ENCODE peak calls at places on chromosomes 7 and 10, in four cellular contexts. O is HL-60, E is GM12878, P is K562. D is an unnamed sample.

GRCh38 chr7:91182819-91183405 is 81.3 kb upstream of the FZD1 start:
- DNase-seq in O (no peak), E (no peak), P (no peak), D (no peak)

GRCh38 chr7:4753610-4754432 is 21.6 kb upstream of the AP5Z1 start:
- DNase-seq in O (peak), E (no peak), P (peak), D (peak)

GRCh38 chr10:31017534-31018361 is 13.9 kb downstream of the ZNF438 start:
- DNase-seq in O (no peak), E (no peak), P (no peak), D (no peak)

GRCh38 chr10:118522791-118523498 is 72.5 kb downstream of the PRLHR start:
- DNase-seq in O (peak), E (no peak), P (no peak), D (no peak)

GRCh38 chr7:99008921-99009530 is 130.7 kb downstream of the TRRAP start:
- DNase-seq in O (no peak), E (no peak), P (no peak), D (no peak)

GRCh38 chr7:114765331-114766125 is 156.4 kb upstream of the MDFIC start:
- DNase-seq in O (no peak), E (no peak), P (no peak), D (no peak)

GRCh38 chr7:146443102-146443501 is 326.5 kb downstream of the CNTNAP2 start:
- DNase-seq in O (no peak), E (no peak), P (no peak), D (no peak)

GRCh38 chr10:64170791-64171190 is 649.6 kb downstream of the REEP3 start:
- DNase-seq in O (no peak), E (no peak), P (no peak), D (no peak)

GRCh38 chr7:30723776-30724175 is 28.2 kb upstream of the INMT start:
- DNase-seq in O (no peak), E (no peak), P (no peak), D (no peak)

GRCh38 chr7:108094375-108094774 is 35.8 kb downstream of the LAMB4 start:
- DNase-seq in O (no peak), E (no peak), P (no peak), D (no peak)

GRCh38 chr7:26197153-26198115 is 3.1 kb downstream of the HNRNPA2B1 start:
- DNase-seq in O (no peak), E (no peak), P (peak), D (no peak)

GRCh38 chr10:75593690-75594556 is 162.5 kb downstream of the LRMDA start:
- DNase-seq in O (no peak), E (no peak), P (peak), D (no peak)

GRCh38 chr7:2062648-2063047 is 170.1 kb downstream of the MAD1L1 start:
- DNase-seq in O (no peak), E (no peak), P (no peak), D (no peak)

GRCh38 chr7:2063562-2064360 is 169.0 kb downstream of the MAD1L1 start:
- DNase-seq in O (no peak), E (no peak), P (no peak), D (no peak)

GRCh38 chr7:2059964-2060700 is 172.6 kb downstream of the MAD1L1 start:
- DNase-seq in O (no peak), E (no peak), P (no peak), D (no peak)

GRCh38 chr7:2055956-2056355 is 176.8 kb downstream of the MAD1L1 start:
- DNase-seq in O (no peak), E (no peak), P (no peak), D (no peak)

DNA sequence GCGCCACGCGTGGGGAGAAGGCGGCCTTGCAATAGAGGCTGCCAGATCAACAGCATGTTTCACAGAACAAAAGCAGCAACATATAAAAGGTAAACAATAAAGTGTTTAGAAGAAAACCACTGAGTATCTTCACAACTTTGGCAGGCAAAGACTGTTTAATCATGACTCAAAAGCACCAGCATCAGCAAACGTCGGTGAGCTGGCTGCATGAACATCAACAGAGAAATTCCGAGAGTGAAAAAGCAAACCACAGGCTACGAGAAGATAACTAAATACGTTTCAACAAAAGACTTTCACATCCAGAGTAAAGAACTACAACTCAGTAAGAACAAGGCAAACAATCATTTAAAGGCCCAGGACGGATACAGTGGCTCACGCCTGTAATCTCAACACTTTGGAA is 172.0 kb downstream of the MAD1L1 start:
- DNase-seq in O (no peak), E (no peak), P (no peak), D (no peak)
- TF ChIP-seq SPI1 in O (no peak), E (no peak), P (no peak), D (no peak)

GRCh38 chr7:56081626-56082340 is 11.0 kb downstream of the PHKG1 start:
- DNase-seq in O (no peak), E (no peak), P (no peak), D (no peak)
- TF ChIP-seq SPI1 in O (no peak), E (no peak), P (no peak), D (no peak)

GRCh38 chr7:47337531-47337930 is 244.4 kb downstream of the TNS3 start:
- DNase-seq in O (no peak), E (peak), P (no peak), D (no peak)
- TF ChIP-seq SPI1 in O (no peak), E (no peak), P (no peak), D (no peak)

GRCh38 chr10:107733328-107733727 is 568.8 kb upstream of the SORCS1 start:
- DNase-seq in O (no peak), E (no peak), P (no peak), D (no peak)

GRCh38 chr10:107728807-107729206 is 564.3 kb upstream of the SORCS1 start:
- DNase-seq in O (peak), E (peak), P (no peak), D (no peak)

GRCh38 chr10:107727762-107728317 is 563.3 kb upstream of the SORCS1 start:
- DNase-seq in O (no peak), E (no peak), P (no peak), D (no peak)

GRCh38 chr10:107733731-107734130 is 569.2 kb upstream of the SORCS1 start:
- DNase-seq in O (no peak), E (no peak), P (no peak), D (no peak)

DNA sequence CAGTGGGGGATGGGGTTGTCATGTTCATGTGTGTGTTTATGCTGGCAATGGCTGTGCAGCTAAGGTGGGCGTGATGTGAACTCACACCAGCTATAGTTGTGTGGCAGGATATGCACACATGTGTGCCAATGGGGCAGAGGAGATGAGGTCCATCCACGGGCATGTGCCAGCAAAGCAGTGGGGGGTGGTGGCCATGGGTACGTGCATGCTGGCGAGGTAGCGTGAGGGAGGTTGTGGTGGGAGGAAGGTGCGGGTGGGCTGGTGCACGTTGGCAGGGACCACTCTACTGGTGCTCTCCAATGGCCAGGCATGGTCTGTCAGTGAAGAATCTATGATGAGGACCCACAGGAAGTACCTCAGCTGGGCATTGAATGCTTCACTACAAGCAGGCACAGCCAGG is 567.5 kb upstream of the SORCS1 start:
- DNase-seq in O (no peak), E (no peak), P (no peak), D (no peak)
- TF ChIP-seq SPI1 in O (no peak), E (no peak), P (no peak), D (no peak)

GRCh38 chr7:27435461-27435860 is 192.9 kb downstream of the EVX1 start:
- DNase-seq in O (no peak), E (no peak), P (no peak), D (no peak)
- TF ChIP-seq SPI1 in O (no peak), E (no peak), P (no peak), D (no peak)

GRCh38 chr7:2251841-2252771 is 10.1 kb downstream of the NUDT1 start:
- DNase-seq in O (no peak), E (no peak), P (no peak), D (no peak)
- TF ChIP-seq SPI1 in O (no peak), E (no peak), P (no peak), D (no peak)

GRCh38 chr7:44883961-44884360 is 1.4 kb downstream of the PURB start:
- DNase-seq in O (no peak), E (no peak), P (no peak), D (no peak)

GRCh38 chr7:44880317-44881018 is 4.9 kb downstream of the PURB start:
- DNase-seq in O (no peak), E (no peak), P (no peak), D (no peak)

GRCh38 chr7:44882899-44883298 is 2.4 kb downstream of the PURB start:
- DNase-seq in O (no peak), E (no peak), P (no peak), D (no peak)

GRCh38 chr7:44881066-44881600 is 4.2 kb downstream of the PURB start:
- DNase-seq in O (no peak), E (no peak), P (no peak), D (no peak)

DNA sequence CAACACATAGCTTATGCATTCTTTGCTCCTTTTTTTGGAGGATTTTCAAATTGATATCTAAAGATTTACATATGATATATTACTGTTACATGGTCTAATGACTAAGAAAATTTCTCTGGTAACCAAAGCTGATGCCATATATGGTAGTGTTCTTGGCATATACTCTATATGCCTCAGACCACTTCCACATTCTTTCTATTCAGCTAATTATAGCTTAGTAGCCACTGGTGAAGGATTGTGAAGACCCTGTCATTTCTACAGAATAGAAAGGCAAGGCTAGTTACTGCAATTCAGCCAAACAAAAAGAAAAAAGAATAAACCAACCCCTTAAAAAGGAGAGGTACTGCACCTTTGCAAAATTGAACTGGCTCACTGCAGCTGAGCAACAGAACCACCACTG is 3.7 kb downstream of the PURB start:
- DNase-seq in O (no peak), E (no peak), P (no peak), D (no peak)
- TF ChIP-seq SPI1 in O (peak), E (peak), P (peak), D (peak)